ENCODE peak calls at places on chromosome 10, in seven cellular contexts. H, X, I, F, J, P and Q are unnamed samples.

GRCh38 chr10:133262696-133263095 is 14.0 kb downstream of the ADAM8 start:
- DNase-seq in H (no peak), X (no peak), I (no peak), F (no peak), J (no peak), P (no peak), Q (no peak)

GRCh38 chr10:8913720-8914119 is 859.2 kb downstream of the GATA3 start:
- DNase-seq in H (no peak), X (no peak), I (no peak), F (no peak), J (no peak), P (no peak), Q (no peak)

GRCh38 chr10:43816351-43817321 is 168.0 kb upstream of the ZNF32 start:
- DNase-seq in H (no peak), X (no peak), I (no peak), F (no peak), J (peak; percentile 60), P (peak; percentile 76), Q (no peak)

GRCh38 chr10:77637474-77637985 is at the start of gene KCNMA1:
- DNase-seq in H (peak; percentile 82), X (peak; percentile 73), I (peak; percentile 26), F (no peak), J (peak; percentile 81), P (peak; percentile 83), Q (no peak)

GRCh38 chr10:71860243-71861029 is 9.4 kb upstream of the PSAP start:
- DNase-seq in H (peak; percentile 95), X (peak; percentile 98), I (peak; percentile 87), F (peak; percentile 91), J (peak; percentile 89), P (peak; percentile 99), Q (peak; percentile 86)

GRCh38 chr10:13074562-13075451 is 25.2 kb upstream of the OPTN start:
- DNase-seq in H (peak; percentile 90), X (peak; percentile 73), I (peak; percentile 69), F (peak; percentile 70), J (peak; percentile 92), P (peak; percentile 76), Q (peak; percentile 18)

GRCh38 chr10:15167411-15168295 is 840 bp downstream of the NMT2 start:
- DNase-seq in H (peak; percentile 82), X (peak; percentile 73), I (peak; percentile 57), F (peak; percentile 13), J (peak; percentile 68), P (peak; percentile 77), Q (peak; percentile 31)

GRCh38 chr10:43032613-43033012 is 44.3 kb upstream of the RET start:
- DNase-seq in H (no peak), X (no peak), I (no peak), F (no peak), J (no peak), P (no peak), Q (no peak)

GRCh38 chr10:131094406-131095108 is 217.0 kb downstream of the TCERG1L start:
- DNase-seq in H (no peak), X (peak; percentile 1), I (no peak), F (peak; percentile 25), J (no peak), P (no peak), Q (no peak)

GRCh38 chr10:70355234-70356021 is 27.0 kb downstream of the LRRC20 start:
- DNase-seq in H (no peak), X (no peak), I (no peak), F (no peak), J (peak; percentile 76), P (no peak), Q (no peak)
- H3K27ac ChIP-seq in H (no peak overlapping the region), X (no peak overlapping the region), I (no peak overlapping the region), F (no peak overlapping the region), J (peak overlapping the region; percentile 76), P (no peak overlapping the region), Q (peak overlapping the region; percentile 58)

DNA sequence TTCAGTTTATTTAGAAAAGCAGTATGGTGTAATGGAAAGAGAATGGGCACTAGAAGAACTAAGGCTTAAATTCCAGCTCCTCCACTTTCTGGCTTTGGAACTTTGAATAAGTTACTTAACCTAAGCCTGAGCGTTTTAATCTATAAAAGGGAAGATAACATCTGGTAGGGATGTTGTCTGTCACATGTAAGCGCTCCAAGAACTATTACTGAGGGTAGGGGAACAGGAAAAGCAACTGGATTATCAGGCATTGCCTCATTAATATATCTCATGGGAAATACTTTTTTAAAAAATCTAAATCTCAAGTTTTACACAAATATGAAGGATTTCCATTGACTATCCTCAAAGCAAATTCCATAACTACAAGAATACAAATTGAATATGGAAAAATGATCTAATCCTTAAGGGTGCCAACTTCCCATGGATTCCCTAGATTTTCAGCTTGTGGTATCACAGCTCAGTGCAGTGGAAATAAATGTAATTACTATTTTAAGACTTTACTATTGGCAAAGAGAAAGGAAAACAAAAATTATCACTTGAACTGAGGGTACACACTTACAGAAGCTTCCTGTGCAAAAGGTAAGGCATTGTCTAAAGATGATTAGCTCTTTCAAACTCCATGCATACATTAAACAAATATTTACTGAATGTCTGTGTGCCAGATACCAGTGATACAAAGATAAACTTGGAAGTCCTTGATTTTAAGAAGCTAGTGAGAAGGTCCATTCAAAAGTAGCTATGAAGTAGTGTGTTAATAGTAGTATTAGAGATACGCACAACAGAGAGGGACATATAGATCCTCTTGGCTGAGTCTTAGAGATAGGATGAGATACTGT is 38.4 kb downstream of the NT5C2 start:
- DNase-seq in H (no peak), X (no peak), I (no peak), F (no peak), J (no peak), P (no peak), Q (no peak)
- H3K27ac ChIP-seq in H (peak overlapping the region; percentile 87), X (peak overlapping the region; percentile 86), I (no peak overlapping the region), F (peak overlapping the region; percentile 26), J (no peak overlapping the region), P (peak overlapping the region; percentile 66), Q (no peak overlapping the region)

DNA sequence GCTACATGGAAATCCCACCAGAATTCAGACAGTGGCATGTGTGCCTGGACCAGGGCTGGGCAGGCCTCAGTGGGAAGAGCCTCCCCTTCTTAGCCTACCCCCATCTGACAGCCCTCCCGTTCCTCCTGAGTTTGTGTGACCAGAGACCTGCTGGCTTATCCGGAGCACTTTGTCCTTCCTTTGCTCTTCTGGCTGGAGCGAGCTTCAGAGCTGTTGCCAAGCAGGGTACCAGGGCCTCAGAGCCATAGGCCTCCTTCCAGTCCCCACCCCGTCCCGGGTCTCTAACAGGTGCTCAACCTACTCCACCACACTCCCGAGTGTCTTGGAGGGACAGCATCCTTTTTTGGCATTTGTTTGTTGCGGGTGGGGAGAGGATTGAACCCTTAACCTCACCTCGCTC is 26.5 kb upstream of the TRIM8 start:
- DNase-seq in H (peak; percentile 59), X (no peak), I (no peak), F (no peak), J (no peak), P (no peak), Q (no peak)
- H3K27ac ChIP-seq in H (no peak overlapping the region), X (peak overlapping the region; percentile 24), I (no peak overlapping the region), F (no peak overlapping the region), J (no peak overlapping the region), P (peak overlapping the region; percentile 77), Q (no peak overlapping the region)

DNA sequence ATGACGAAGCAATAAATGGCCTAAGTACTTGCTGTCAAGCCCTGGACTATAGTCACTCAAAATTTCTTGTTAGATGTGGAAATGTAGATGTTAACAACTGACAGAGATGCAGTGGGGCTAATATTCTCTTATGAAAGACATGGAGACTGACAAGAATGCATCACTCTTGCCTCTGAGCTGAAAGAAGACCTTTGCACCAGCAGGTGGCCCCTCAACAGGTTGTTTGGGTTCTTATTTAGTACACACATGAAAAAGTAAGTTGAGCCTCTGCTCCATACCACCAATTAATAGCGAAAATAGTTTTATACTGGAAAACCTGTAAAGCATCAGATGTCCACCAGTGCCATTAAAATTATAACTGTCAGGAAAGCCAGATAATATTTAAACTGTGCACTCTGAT is 26.2 kb upstream of the FAM13C start:
- DNase-seq in H (no peak), X (no peak), I (no peak), F (no peak), J (no peak), P (no peak), Q (no peak)
- H3K27ac ChIP-seq in H (peak overlapping the region; percentile 95), X (peak overlapping the region; percentile 56), I (no peak overlapping the region), F (no peak overlapping the region), J (no peak overlapping the region), P (no peak overlapping the region), Q (no peak overlapping the region)

GRCh38 chr10:63696205-63696604 is 175.0 kb downstream of the REEP3 start:
- DNase-seq in H (no peak), X (no peak), I (no peak), F (no peak), J (no peak), P (no peak), Q (no peak)

GRCh38 chr10:63700209-63700934 is 179.2 kb downstream of the REEP3 start:
- DNase-seq in H (peak; percentile 82), X (peak; percentile 78), I (no peak), F (peak; percentile 54), J (no peak), P (no peak), Q (no peak)

GRCh38 chr10:63698815-63699205 is 177.6 kb downstream of the REEP3 start:
- DNase-seq in H (no peak), X (no peak), I (no peak), F (no peak), J (no peak), P (no peak), Q (no peak)

GRCh38 chr10:63699785-63700184 is 178.6 kb downstream of the REEP3 start:
- DNase-seq in H (no peak), X (peak; percentile 45), I (peak; percentile 45), F (peak; percentile 51), J (no peak), P (no peak), Q (no peak)

GRCh38 chr10:63697956-63698814 is 177.0 kb downstream of the REEP3 start:
- DNase-seq in H (no peak), X (no peak), I (no peak), F (no peak), J (peak; percentile 79), P (no peak), Q (no peak)
- H3K27ac ChIP-seq in H (no peak overlapping the region), X (peak overlapping the region; percentile 88), I (no peak overlapping the region), F (no peak overlapping the region), J (peak overlapping the region; percentile 68), P (peak overlapping the region; percentile 78), Q (no peak overlapping the region)

GRCh38 chr10:21372651-21373410 is 152.7 kb downstream of the SKIDA1 start:
- DNase-seq in H (no peak), X (peak; percentile 48), I (no peak), F (peak; percentile 41), J (peak; percentile 69), P (no peak), Q (no peak)

GRCh38 chr10:21368022-21368582 is 157.4 kb downstream of the SKIDA1 start:
- DNase-seq in H (no peak), X (no peak), I (no peak), F (no peak), J (no peak), P (no peak), Q (no peak)

GRCh38 chr10:21364196-21365114 is 161.0 kb downstream of the SKIDA1 start:
- DNase-seq in H (no peak), X (no peak), I (no peak), F (no peak), J (no peak), P (no peak), Q (no peak)

GRCh38 chr10:21369697-21370096 is 155.8 kb downstream of the SKIDA1 start:
- DNase-seq in H (no peak), X (no peak), I (no peak), F (no peak), J (no peak), P (no peak), Q (no peak)

GRCh38 chr10:21368728-21369425 is 156.6 kb downstream of the SKIDA1 start:
- DNase-seq in H (no peak), X (no peak), I (no peak), F (no peak), J (no peak), P (no peak), Q (no peak)
- H3K27ac ChIP-seq in H (no peak overlapping the region), X (no peak overlapping the region), I (no peak overlapping the region), F (no peak overlapping the region), J (no peak overlapping the region), P (no peak overlapping the region), Q (no peak overlapping the region)